ENCODE peak calls at places on chromosomes 1 and 21, in eight cellular contexts. One of them, this sample, is unnamed.

GRCh38 chr1:116286541-116286971 is 86.5 kb upstream of the ATP1A1 start:
- DNase-seq in fibroblast of lung: peak; percentile 63
- DNase-seq in esophagus squamous epithelium: no peak
- DNase-seq in brain microvascular endothelial cell: peak; percentile 12
- DNase-seq in A549: no peak
- DNase-seq in CD4-positive, alpha-beta T cell: no peak
- DNase-seq in K562: no peak
- DNase-seq in LNCaP clone FGC: no peak
- DNase-seq in this sample: no peak

GRCh38 chr1:26094677-26095383 is 16.8 kb upstream of the PDIK1L start:
- DNase-seq in LNCaP clone FGC: no peak
- DNase-seq in brain microvascular endothelial cell: no peak
- DNase-seq in CD4-positive, alpha-beta T cell: no peak
- DNase-seq in esophagus squamous epithelium: no peak
- DNase-seq in K562: peak; percentile 68
- DNase-seq in fibroblast of lung: no peak
- DNase-seq in A549: no peak
- DNase-seq in this sample: peak; percentile 33

GRCh38 chr1:39501666-39502065 is 10.2 kb downstream of the BMP8A start:
- DNase-seq in fibroblast of lung: peak; percentile 39
- DNase-seq in K562: no peak
- DNase-seq in LNCaP clone FGC: no peak
- DNase-seq in esophagus squamous epithelium: no peak
- DNase-seq in brain microvascular endothelial cell: no peak
- DNase-seq in CD4-positive, alpha-beta T cell: no peak
- DNase-seq in A549: no peak
- DNase-seq in this sample: no peak

GRCh38 chr1:84164156-84164555 is 20.1 kb downstream of the PRKACB start:
- DNase-seq in A549: no peak
- DNase-seq in fibroblast of lung: no peak
- DNase-seq in esophagus squamous epithelium: no peak
- DNase-seq in CD4-positive, alpha-beta T cell: no peak
- DNase-seq in brain microvascular endothelial cell: no peak
- DNase-seq in LNCaP clone FGC: no peak
- DNase-seq in K562: no peak
- DNase-seq in this sample: no peak

GRCh38 chr21:38817371-38818335 is 11.9 kb downstream of the ETS2 start:
- DNase-seq in brain microvascular endothelial cell: peak; percentile 87
- DNase-seq in K562: no peak
- DNase-seq in esophagus squamous epithelium: no peak
- DNase-seq in fibroblast of lung: peak; percentile 79
- DNase-seq in A549: no peak
- DNase-seq in LNCaP clone FGC: no peak
- DNase-seq in CD4-positive, alpha-beta T cell: no peak
- DNase-seq in this sample: no peak

GRCh38 chr1:1565340-1565739 is 9.3 kb downstream of the SSU72 start:
- DNase-seq in esophagus squamous epithelium: no peak
- DNase-seq in A549: no peak
- DNase-seq in LNCaP clone FGC: no peak
- DNase-seq in fibroblast of lung: no peak
- DNase-seq in brain microvascular endothelial cell: no peak
- DNase-seq in K562: no peak
- DNase-seq in CD4-positive, alpha-beta T cell: no peak
- DNase-seq in this sample: no peak

GRCh38 chr1:85116856-85117255 is 68.6 kb upstream of the MCOLN3 start:
- DNase-seq in brain microvascular endothelial cell: no peak
- DNase-seq in A549: no peak
- DNase-seq in CD4-positive, alpha-beta T cell: no peak
- DNase-seq in K562: no peak
- DNase-seq in fibroblast of lung: no peak
- DNase-seq in LNCaP clone FGC: no peak
- DNase-seq in esophagus squamous epithelium: no peak
- DNase-seq in this sample: no peak

GRCh38 chr1:91596474-91596873 is 95.8 kb downstream of the CDC7 start:
- DNase-seq in fibroblast of lung: no peak
- DNase-seq in K562: peak; percentile 33
- DNase-seq in A549: no peak
- DNase-seq in CD4-positive, alpha-beta T cell: no peak
- DNase-seq in LNCaP clone FGC: no peak
- DNase-seq in brain microvascular endothelial cell: peak; percentile 44
- DNase-seq in esophagus squamous epithelium: no peak
- DNase-seq in this sample: no peak

GRCh38 chr1:40362199-40362598 is 11.3 kb upstream of the SMAP2 start:
- DNase-seq in A549: no peak
- DNase-seq in fibroblast of lung: no peak
- DNase-seq in CD4-positive, alpha-beta T cell: no peak
- DNase-seq in esophagus squamous epithelium: no peak
- DNase-seq in K562: no peak
- DNase-seq in LNCaP clone FGC: no peak
- DNase-seq in brain microvascular endothelial cell: no peak
- DNase-seq in this sample: no peak

GRCh38 chr1:159040206-159040605 is 30.5 kb downstream of the IFI16 start:
- DNase-seq in fibroblast of lung: peak; percentile 88
- DNase-seq in esophagus squamous epithelium: no peak
- DNase-seq in A549: no peak
- DNase-seq in K562: no peak
- DNase-seq in brain microvascular endothelial cell: peak; percentile 16
- DNase-seq in LNCaP clone FGC: no peak
- DNase-seq in CD4-positive, alpha-beta T cell: no peak
- DNase-seq in this sample: no peak

GRCh38 chr1:54347955-54348699 is 58.1 kb downstream of the SSBP3 start:
- DNase-seq in A549: no peak
- DNase-seq in LNCaP clone FGC: no peak
- DNase-seq in CD4-positive, alpha-beta T cell: no peak
- DNase-seq in esophagus squamous epithelium: no peak
- DNase-seq in K562: no peak
- DNase-seq in fibroblast of lung: no peak
- DNase-seq in brain microvascular endothelial cell: no peak
- DNase-seq in this sample: no peak

GRCh38 chr1:226712779-226713420 is 26.2 kb downstream of the ITPKB start:
- DNase-seq in LNCaP clone FGC: no peak
- DNase-seq in K562: no peak
- DNase-seq in esophagus squamous epithelium: no peak
- DNase-seq in CD4-positive, alpha-beta T cell: no peak
- DNase-seq in A549: no peak
- DNase-seq in fibroblast of lung: no peak
- DNase-seq in brain microvascular endothelial cell: no peak
- DNase-seq in this sample: no peak

GRCh38 chr1:153727463-153728304 is at the start of gene INTS3:
- DNase-seq in LNCaP clone FGC: peak; percentile 100
- DNase-seq in brain microvascular endothelial cell: peak; percentile 100
- DNase-seq in K562: peak; percentile 100
- DNase-seq in CD4-positive, alpha-beta T cell: peak; percentile 95
- DNase-seq in A549: peak; percentile 99
- DNase-seq in esophagus squamous epithelium: peak; percentile 98
- DNase-seq in fibroblast of lung: peak; percentile 100
- DNase-seq in this sample: peak; percentile 98
- TF ChIP-seq CTCF in LNCaP clone FGC: no peak
- TF ChIP-seq CTCF in brain microvascular endothelial cell: peak; percentile 16
- TF ChIP-seq CTCF in K562: peak; percentile 13
- TF ChIP-seq CTCF in CD4-positive, alpha-beta T cell: no peak
- TF ChIP-seq CTCF in A549: no peak
- TF ChIP-seq CTCF in esophagus squamous epithelium: peak; percentile 14
- TF ChIP-seq CTCF in fibroblast of lung: no peak
- TF ChIP-seq CTCF in this sample: no peak

GRCh38 chr1:88936223-88936523 is 44.8 kb upstream of the GTF2B start:
- DNase-seq in A549: no peak
- DNase-seq in LNCaP clone FGC: no peak
- DNase-seq in brain microvascular endothelial cell: no peak
- DNase-seq in esophagus squamous epithelium: no peak
- DNase-seq in fibroblast of lung: no peak
- DNase-seq in CD4-positive, alpha-beta T cell: no peak
- DNase-seq in K562: no peak
- DNase-seq in this sample: no peak
- TF ChIP-seq CTCF in A549: no peak
- TF ChIP-seq CTCF in LNCaP clone FGC: no peak
- TF ChIP-seq CTCF in brain microvascular endothelial cell: no peak
- TF ChIP-seq CTCF in esophagus squamous epithelium: no peak
- TF ChIP-seq CTCF in fibroblast of lung: no peak
- TF ChIP-seq CTCF in CD4-positive, alpha-beta T cell: peak; percentile 32
- TF ChIP-seq CTCF in K562: no peak
- TF ChIP-seq CTCF in this sample: no peak

DNA sequence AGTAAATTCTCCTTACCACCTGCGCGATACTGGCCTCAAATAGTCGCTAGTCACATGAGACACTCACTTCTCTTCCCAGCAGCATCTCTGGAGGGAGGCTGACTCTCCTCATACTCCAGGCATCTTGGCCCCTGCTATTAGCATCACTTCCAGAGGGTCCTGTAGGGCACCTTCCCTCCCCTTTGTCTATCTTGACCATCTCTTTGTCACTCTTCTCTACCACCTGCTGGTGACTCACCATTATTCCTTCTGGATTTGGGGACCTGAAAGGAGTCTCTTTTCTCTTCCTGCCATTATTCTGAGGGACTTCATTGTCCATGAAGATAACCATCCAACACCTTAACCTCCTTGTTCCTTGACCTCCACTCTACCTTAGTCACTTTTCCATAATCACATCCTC is 31.7 kb upstream of the GPR37L1 start:
- DNase-seq in LNCaP clone FGC: no peak
- DNase-seq in K562: no peak
- DNase-seq in esophagus squamous epithelium: no peak
- DNase-seq in brain microvascular endothelial cell: no peak
- DNase-seq in A549: no peak
- DNase-seq in CD4-positive, alpha-beta T cell: no peak
- DNase-seq in fibroblast of lung: no peak
- DNase-seq in this sample: no peak
- TF ChIP-seq CTCF in LNCaP clone FGC: peak; percentile 4
- TF ChIP-seq CTCF in K562: peak; percentile 23
- TF ChIP-seq CTCF in esophagus squamous epithelium: no peak
- TF ChIP-seq CTCF in brain microvascular endothelial cell: no peak
- TF ChIP-seq CTCF in A549: no peak
- TF ChIP-seq CTCF in CD4-positive, alpha-beta T cell: no peak
- TF ChIP-seq CTCF in fibroblast of lung: no peak
- TF ChIP-seq CTCF in this sample: no peak

GRCh38 chr1:63323866-63324778 is 1.8 kb downstream of the FOXD3 start:
- DNase-seq in K562: no peak
- DNase-seq in fibroblast of lung: no peak
- DNase-seq in brain microvascular endothelial cell: no peak
- DNase-seq in CD4-positive, alpha-beta T cell: no peak
- DNase-seq in LNCaP clone FGC: no peak
- DNase-seq in esophagus squamous epithelium: no peak
- DNase-seq in A549: no peak
- DNase-seq in this sample: peak; percentile 4
- TF ChIP-seq CTCF in K562: no peak
- TF ChIP-seq CTCF in fibroblast of lung: no peak
- TF ChIP-seq CTCF in brain microvascular endothelial cell: no peak
- TF ChIP-seq CTCF in CD4-positive, alpha-beta T cell: no peak
- TF ChIP-seq CTCF in LNCaP clone FGC: no peak
- TF ChIP-seq CTCF in esophagus squamous epithelium: no peak
- TF ChIP-seq CTCF in A549: no peak
- TF ChIP-seq CTCF in this sample: no peak

DNA sequence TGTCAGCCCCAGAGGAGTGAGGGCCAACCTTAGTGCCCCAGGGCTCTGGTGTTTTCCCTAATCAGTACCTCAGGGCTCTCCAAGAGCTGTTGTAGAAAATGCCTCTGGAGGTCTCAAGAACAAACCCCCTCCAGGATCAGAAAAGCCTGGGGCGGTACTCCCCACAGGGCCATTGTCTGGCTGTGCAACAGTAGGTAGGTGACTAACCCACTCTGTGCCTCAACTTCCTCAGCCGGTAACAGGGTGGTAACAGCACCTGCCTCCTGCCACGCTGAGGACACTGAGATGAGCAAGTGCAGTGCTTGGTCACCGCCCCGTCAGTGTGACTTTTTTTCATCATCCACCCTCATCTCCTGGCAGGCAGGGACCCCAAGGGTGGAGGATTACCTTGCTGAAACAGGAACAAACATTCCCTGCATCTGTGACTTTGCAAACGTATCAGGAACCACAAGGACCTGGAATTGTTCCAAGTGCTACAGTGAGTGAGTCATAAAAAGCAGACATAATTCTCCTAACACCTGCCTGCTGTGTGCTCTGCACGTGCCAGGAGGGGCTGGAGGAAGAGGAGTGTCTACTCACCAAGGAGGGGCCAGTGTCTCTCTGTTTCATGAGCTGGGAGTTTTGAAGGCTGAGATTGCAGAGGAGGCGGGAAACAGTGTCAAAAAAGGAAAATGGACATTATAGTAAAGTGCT is 440.8 kb downstream of the NPHP4 start:
- DNase-seq in brain microvascular endothelial cell: no peak
- DNase-seq in K562: no peak
- DNase-seq in esophagus squamous epithelium: no peak
- DNase-seq in CD4-positive, alpha-beta T cell: no peak
- DNase-seq in LNCaP clone FGC: peak; percentile 36
- DNase-seq in A549: no peak
- DNase-seq in fibroblast of lung: no peak
- DNase-seq in this sample: no peak
- TF ChIP-seq CTCF in brain microvascular endothelial cell: no peak
- TF ChIP-seq CTCF in K562: no peak
- TF ChIP-seq CTCF in esophagus squamous epithelium: no peak
- TF ChIP-seq CTCF in CD4-positive, alpha-beta T cell: no peak
- TF ChIP-seq CTCF in LNCaP clone FGC: no peak
- TF ChIP-seq CTCF in A549: no peak
- TF ChIP-seq CTCF in fibroblast of lung: no peak
- TF ChIP-seq CTCF in this sample: no peak